ENCODE peak calls at places on chromosomes 4 and X, in five cellular contexts. R, T, D, N and A are unnamed samples.
A peak's percentile ranks its signal among the peaks of the same experiment; 100 is the strongest.

GRCh38 chrX:115499112-115499805 is 61.7 kb upstream of the PLS3 start:
- DNase-seq in T (peak; percentile 37), N (no peak), R (no peak), D (no peak), A (peak; percentile 38)

GRCh38 chr4:825969-826330 is at the start of gene CPLX1:
- DNase-seq in D (peak; percentile 96), T (no peak), R (peak; percentile 17), N (peak; percentile 59), A (peak; percentile 24)

GRCh38 chr4:78168029-78168428 is 110.9 kb downstream of the FRAS1 start:
- DNase-seq in T (no peak), N (no peak), D (no peak), R (no peak), A (no peak)

GRCh38 chrX:56995271-56995994 is at the start of gene SPIN3:
- DNase-seq in N (peak; percentile 83), T (peak; percentile 66), R (peak; percentile 79), D (peak; percentile 69), A (peak; percentile 74)

GRCh38 chr4:173146456-173146855 is 22.2 kb upstream of the GALNT7 start:
- DNase-seq in N (no peak), T (no peak), R (no peak), D (no peak), A (no peak)

GRCh38 chrX:68261060-68261672 is 172.1 kb downstream of the OPHN1 start:
- DNase-seq in T (no peak), D (no peak), N (no peak), R (no peak), A (no peak)

GRCh38 chr4:86181585-86181984 is 178.3 kb downstream of the MAPK10 start:
- DNase-seq in R (no peak), N (no peak), D (no peak), T (peak; percentile 16), A (peak; percentile 32)

GRCh38 chr4:13166214-13166613 is 317.9 kb downstream of the RAB28 start:
- DNase-seq in N (no peak), T (no peak), D (no peak), R (no peak), A (no peak)

GRCh38 chr4:86981789-86982188 is 47.0 kb downstream of the AFF1 start:
- DNase-seq in R (no peak), D (no peak), N (no peak), T (no peak), A (no peak)